ENCODE peak calls at places on chromosomes 12 and 14, in five cellular contexts. One of them, this sample, is unnamed.

GRCh38 chr12:132388379-132389015 is 59.1 kb upstream of the GALNT9 start:
- DNase-seq in adrenal gland: no peak
- DNase-seq in ascending aorta: no peak
- DNase-seq in activated CD4-positive, CD25-positive, alpha-beta regulatory T cell: no peak
- DNase-seq in anterior cingulate cortex: no peak
- DNase-seq in this sample: no peak

GRCh38 chr12:24728826-24729225 is 220.1 kb downstream of the BCAT1 start:
- DNase-seq in adrenal gland: no peak
- DNase-seq in ascending aorta: no peak
- DNase-seq in activated CD4-positive, CD25-positive, alpha-beta regulatory T cell: no peak
- DNase-seq in anterior cingulate cortex: no peak
- DNase-seq in this sample: no peak

GRCh38 chr14:105070760-105071137 is 5.5 kb upstream of the GPR132 start:
- DNase-seq in adrenal gland: no peak
- DNase-seq in ascending aorta: no peak
- DNase-seq in activated CD4-positive, CD25-positive, alpha-beta regulatory T cell: no peak
- DNase-seq in anterior cingulate cortex: no peak
- DNase-seq in this sample: no peak

GRCh38 chr14:100789460-100790417 is 36.2 kb upstream of the MEG3 start:
- DNase-seq in adrenal gland: no peak
- DNase-seq in ascending aorta: no peak
- DNase-seq in activated CD4-positive, CD25-positive, alpha-beta regulatory T cell: no peak
- DNase-seq in anterior cingulate cortex: no peak
- DNase-seq in this sample: no peak

GRCh38 chr12:96710127-96710745 is 196.8 kb upstream of the NEDD1 start:
- DNase-seq in adrenal gland: no peak
- DNase-seq in ascending aorta: no peak
- DNase-seq in activated CD4-positive, CD25-positive, alpha-beta regulatory T cell: no peak
- DNase-seq in anterior cingulate cortex: no peak
- DNase-seq in this sample: no peak

GRCh38 chr14:91127924-91128323 is 14.1 kb downstream of the DGLUCY start:
- DNase-seq in adrenal gland: no peak
- DNase-seq in ascending aorta: no peak
- DNase-seq in activated CD4-positive, CD25-positive, alpha-beta regulatory T cell: no peak
- DNase-seq in anterior cingulate cortex: no peak
- DNase-seq in this sample: no peak

GRCh38 chr14:36973806-36974442 is 198.5 kb downstream of the SLC25A21 start:
- DNase-seq in adrenal gland: no peak
- DNase-seq in ascending aorta: no peak
- DNase-seq in activated CD4-positive, CD25-positive, alpha-beta regulatory T cell: no peak
- DNase-seq in anterior cingulate cortex: no peak
- DNase-seq in this sample: no peak

GRCh38 chr12:65656904-65657351 is 167.4 kb upstream of the HMGA2 start:
- DNase-seq in adrenal gland: no peak
- DNase-seq in ascending aorta: no peak
- DNase-seq in activated CD4-positive, CD25-positive, alpha-beta regulatory T cell: no peak
- DNase-seq in anterior cingulate cortex: no peak
- DNase-seq in this sample: no peak

GRCh38 chr14:38578278-38578681 is 322.4 kb upstream of the CLEC14A start:
- DNase-seq in adrenal gland: no peak
- DNase-seq in ascending aorta: no peak
- DNase-seq in activated CD4-positive, CD25-positive, alpha-beta regulatory T cell: no peak
- DNase-seq in anterior cingulate cortex: no peak
- DNase-seq in this sample: no peak

GRCh38 chr14:105314287-105315185 is at the start of gene PACS2:
- DNase-seq in adrenal gland: peak
- DNase-seq in ascending aorta: no peak
- DNase-seq in activated CD4-positive, CD25-positive, alpha-beta regulatory T cell: peak
- DNase-seq in anterior cingulate cortex: peak
- DNase-seq in this sample: peak

GRCh38 chr14:99475660-99476059 is 5.0 kb downstream of the SETD3 start:
- DNase-seq in adrenal gland: no peak
- DNase-seq in ascending aorta: no peak
- DNase-seq in activated CD4-positive, CD25-positive, alpha-beta regulatory T cell: no peak
- DNase-seq in anterior cingulate cortex: no peak
- DNase-seq in this sample: no peak

GRCh38 chr12:13101854-13102375 is 1.6 kb downstream of the GSG1 start:
- DNase-seq in adrenal gland: no peak
- DNase-seq in ascending aorta: no peak
- DNase-seq in activated CD4-positive, CD25-positive, alpha-beta regulatory T cell: no peak
- DNase-seq in anterior cingulate cortex: no peak
- DNase-seq in this sample: no peak

GRCh38 chr12:132159555-132160003 is 15.3 kb downstream of the NOC4L start:
- DNase-seq in adrenal gland: no peak
- DNase-seq in ascending aorta: no peak
- DNase-seq in activated CD4-positive, CD25-positive, alpha-beta regulatory T cell: no peak
- DNase-seq in anterior cingulate cortex: no peak
- DNase-seq in this sample: no peak

GRCh38 chr14:37246427-37246829 is 48.7 kb downstream of the MIPOL1 start:
- DNase-seq in adrenal gland: no peak
- DNase-seq in ascending aorta: no peak
- DNase-seq in activated CD4-positive, CD25-positive, alpha-beta regulatory T cell: no peak
- DNase-seq in anterior cingulate cortex: no peak
- DNase-seq in this sample: no peak

GRCh38 chr12:30988887-30989286 is 62.3 kb downstream of the TSPAN11 start:
- DNase-seq in adrenal gland: no peak
- DNase-seq in ascending aorta: no peak
- DNase-seq in activated CD4-positive, CD25-positive, alpha-beta regulatory T cell: no peak
- DNase-seq in anterior cingulate cortex: no peak
- DNase-seq in this sample: no peak

GRCh38 chr12:105672576-105672975 is 342.1 kb downstream of the C12orf75 start:
- DNase-seq in adrenal gland: peak
- DNase-seq in ascending aorta: no peak
- DNase-seq in activated CD4-positive, CD25-positive, alpha-beta regulatory T cell: no peak
- DNase-seq in anterior cingulate cortex: no peak
- DNase-seq in this sample: no peak

GRCh38 chr14:33755358-33755757 is 195.5 kb downstream of the EGLN3 start:
- DNase-seq in adrenal gland: no peak
- DNase-seq in ascending aorta: no peak
- DNase-seq in activated CD4-positive, CD25-positive, alpha-beta regulatory T cell: no peak
- DNase-seq in anterior cingulate cortex: no peak
- DNase-seq in this sample: no peak

GRCh38 chr14:96979611-96980074 is 182.5 kb downstream of the VRK1 start:
- DNase-seq in adrenal gland: no peak
- DNase-seq in ascending aorta: no peak
- DNase-seq in activated CD4-positive, CD25-positive, alpha-beta regulatory T cell: no peak
- DNase-seq in anterior cingulate cortex: no peak
- DNase-seq in this sample: no peak

GRCh38 chr14:89254201-89254919 is 162.7 kb downstream of the FOXN3 start:
- DNase-seq in adrenal gland: peak
- DNase-seq in ascending aorta: no peak
- DNase-seq in activated CD4-positive, CD25-positive, alpha-beta regulatory T cell: no peak
- DNase-seq in anterior cingulate cortex: no peak
- DNase-seq in this sample: no peak

This sample was measured in memory B cell.